ENCODE peak calls at places on chromosomes 13 and 19, in five cellular contexts. R, A, E, J and B are unnamed samples.

GRCh38 chr13:63012016-63012415 is 1596.4 kb upstream of the PCDH20 start:
- DNase-seq in A (peak), R (no peak), J (no peak), E (no peak), B (no peak)

GRCh38 chr19:12766051-12766521 is 9.3 kb downstream of the HOOK2 start:
- DNase-seq in R (no peak), E (no peak), A (peak), J (peak), B (peak)

GRCh38 chr19:49684251-49684982 is 5.0 kb upstream of the ADM5 start:
- DNase-seq in J (peak), R (no peak), A (no peak), E (no peak), B (no peak)

GRCh38 chr19:14081797-14082674 is 3.5 kb downstream of the C19orf67 start:
- DNase-seq in R (no peak), A (no peak), E (peak), J (no peak), B (no peak)

GRCh38 chr13:77330009-77330471 is 3.1 kb upstream of the MYCBP2 start:
- DNase-seq in J (no peak), A (peak), E (no peak), R (peak), B (no peak)

GRCh38 chr19:30649149-30649548 is 277.0 kb downstream of the ZNF536 start:
- DNase-seq in J (no peak), R (no peak), A (no peak), E (no peak), B (no peak)

GRCh38 chr19:21128901-21129698 is 12.7 kb upstream of the ZNF431 start:
- DNase-seq in J (no peak), A (no peak), R (peak), E (no peak), B (no peak)

GRCh38 chr13:27080018-27080948 is 91.3 kb downstream of the USP12 start:
- DNase-seq in E (no peak), A (no peak), J (no peak), R (no peak), B (no peak)

GRCh38 chr19:1512671-1513491 is at the start of gene ADAMTSL5:
- DNase-seq in R (peak), J (peak), A (peak), E (no peak), B (no peak)

GRCh38 chr19:40650749-40651305 is 39.6 kb downstream of the NUMBL start:
- DNase-seq in R (peak), J (no peak), E (no peak), A (peak), B (no peak)

GRCh38 chr13:102620512-102620911 is 23.7 kb downstream of the TPP2 start:
- DNase-seq in A (no peak), J (no peak), R (no peak), E (no peak), B (no peak)

GRCh38 chr13:89746554-89746953 is 1600.9 kb upstream of the MIR17HG start:
- DNase-seq in A (no peak), J (no peak), R (peak), E (no peak), B (no peak)

GRCh38 chr13:72527333-72527732 is 200.1 kb downstream of the MZT1 start:
- DNase-seq in R (no peak), A (no peak), J (no peak), E (no peak), B (no peak)

GRCh38 chr19:13441810-13442512 is 64.3 kb downstream of the CACNA1A start:
- DNase-seq in E (no peak), J (peak), A (peak), R (peak), B (no peak)

GRCh38 chr13:51397262-51397933 is 55.4 kb downstream of the INTS6 start:
- DNase-seq in A (peak), E (no peak), R (peak), J (peak), B (no peak)

GRCh38 chr13:25632166-25632888 is 260.6 kb downstream of the ATP8A2 start:
- DNase-seq in A (no peak), J (no peak), R (no peak), E (no peak), B (no peak)

GRCh38 chr13:113401452-113402415 is 37.8 kb upstream of the GRTP1 start:
- DNase-seq in A (no peak), J (no peak), R (no peak), E (no peak), B (no peak)

GRCh38 chr13:35086667-35087066 is 144.6 kb downstream of the NBEA start:
- DNase-seq in J (no peak), R (no peak), E (no peak), A (no peak), B (no peak)

GRCh38 chr13:57408312-57408711 is 223.2 kb upstream of the PCDH17 start:
- DNase-seq in A (no peak), R (no peak), E (no peak), J (no peak), B (no peak)

GRCh38 chr13:41562083-41562482 is 104.7 kb downstream of the RGCC start:
- DNase-seq in E (no peak), R (peak), A (peak), J (no peak), B (no peak)

GRCh38 chr13:94209110-94209509 is 270.4 kb downstream of the DCT start:
- DNase-seq in J (no peak), E (no peak), A (peak), R (peak), B (no peak)

GRCh38 chr19:35596366-35596999 is 10.5 kb downstream of the PMIS2 start:
- DNase-seq in E (no peak), A (no peak), J (peak), R (peak), B (no peak)

GRCh38 chr19:16445238-16446107 is 26.3 kb downstream of the EPS15L1 start:
- DNase-seq in J (no peak), A (peak), E (no peak), R (no peak), B (no peak)

GRCh38 chr19:1747285-1748114 is 5.8 kb upstream of the ONECUT3 start:
- DNase-seq in E (peak), J (peak), A (peak), R (peak), B (no peak)

GRCh38 chr19:38617764-38618589 is at the start of gene MAP4K1:
- DNase-seq in J (no peak), A (no peak), E (no peak), R (no peak), B (no peak)

GRCh38 chr13:38473305-38473704 is 123.7 kb downstream of the UFM1 start:
- DNase-seq in A (no peak), R (no peak), J (no peak), E (no peak), B (no peak)

GRCh38 chr19:7450243-7451223 is 38.3 kb downstream of the PEX11G start:
- DNase-seq in A (peak), E (peak), R (peak), J (no peak), B (peak)

GRCh38 chr13:72368031-72368430 is 359.4 kb downstream of the MZT1 start:
- DNase-seq in R (no peak), A (no peak), E (no peak), J (no peak), B (no peak)

GRCh38 chr19:2050991-2051770 is at the start of gene MKNK2:
- DNase-seq in J (peak), A (peak), E (no peak), R (peak), B (peak)

GRCh38 chr19:55176116-55176515 is 4.0 kb downstream of the SYT5 start:
- DNase-seq in E (no peak), A (no peak), R (no peak), J (peak), B (no peak)

GRCh38 chr13:24008679-24009078 is 111.4 kb upstream of the C1QTNF9B start:
- DNase-seq in A (no peak), J (no peak), R (peak), E (no peak), B (no peak)

GRCh38 chr13:110340812-110341444 is 33.8 kb downstream of the COL4A2 start:
- DNase-seq in A (peak), J (no peak), R (peak), E (no peak), B (peak)

GRCh38 chr19:39327990-39328705 is 7.5 kb upstream of the LRFN1 start:
- DNase-seq in R (peak), A (peak), J (peak), E (no peak), B (peak)

GRCh38 chr13:110271313-110271712 is 35.6 kb downstream of the COL4A1 start:
- DNase-seq in A (no peak), E (no peak), R (no peak), J (no peak), B (no peak)

GRCh38 chr19:55242517-55242916 is 14.0 kb upstream of the TMEM86B start:
- DNase-seq in E (no peak), J (no peak), A (no peak), R (no peak), B (no peak)

GRCh38 chr19:49677901-49678674 is 1.0 kb downstream of the PRMT1 start:
- DNase-seq in J (peak), A (peak), R (peak), E (no peak), B (no peak)

GRCh38 chr19:28977826-28978225 is 235.1 kb downstream of the UQCRFS1 start:
- DNase-seq in A (no peak), J (no peak), R (no peak), E (no peak), B (no peak)

GRCh38 chr13:63651394-63651793 is 2235.7 kb upstream of the PCDH20 start:
- DNase-seq in A (no peak), E (no peak), J (no peak), R (no peak), B (no peak)

GRCh38 chr13:24076124-24076523 is 84.4 kb upstream of the SPATA13 start:
- DNase-seq in J (peak), R (no peak), A (no peak), E (no peak), B (no peak)

GRCh38 chr13:43800828-43801227 is 14.1 kb upstream of the ENOX1 start:
- DNase-seq in R (no peak), A (no peak), E (no peak), J (no peak), B (no peak)

GRCh38 chr13:43799191-43799590 is 12.4 kb upstream of the ENOX1 start:
- DNase-seq in J (no peak), E (no peak), R (no peak), A (no peak), B (no peak)

GRCh38 chr13:43797869-43798268 is 11.1 kb upstream of the ENOX1 start:
- DNase-seq in J (no peak), R (peak), E (no peak), A (peak), B (no peak)

GRCh38 chr13:43792456-43792855 is 5.7 kb upstream of the ENOX1 start:
- DNase-seq in J (no peak), A (peak), E (no peak), R (peak), B (no peak)

GRCh38 chr13:43797154-43797553 is 10.4 kb upstream of the ENOX1 start:
- DNase-seq in J (no peak), E (no peak), A (no peak), R (no peak), B (no peak)
- H3K27ac ChIP-seq in J (no peak), E (no peak), A (no peak), R (no peak), B (no peak)

GRCh38 chr19:47243364-47243775 is 12.4 kb upstream of the BBC3 start:
- DNase-seq in A (no peak), J (no peak), R (no peak), E (no peak), B (no peak)

GRCh38 chr19:47240561-47240960 is 9.6 kb upstream of the BBC3 start:
- DNase-seq in R (no peak), J (no peak), E (no peak), A (no peak), B (no peak)

GRCh38 chr19:47240996-47241918 is 10.3 kb upstream of the BBC3 start:
- DNase-seq in E (no peak), R (peak), A (peak), J (peak), B (no peak)

GRCh38 chr19:47241919-47242644 is 11.1 kb upstream of the BBC3 start:
- DNase-seq in A (peak), J (peak), E (no peak), R (no peak), B (no peak)

GRCh38 chr19:47243776-47244547 is 12.4 kb upstream of the CCDC9 start:
- DNase-seq in J (peak), R (peak), A (peak), E (no peak), B (peak)
- H3K27ac ChIP-seq in J (peak), R (no peak), A (peak), E (peak), B (peak)

GRCh38 chr13:31159306-31159705 is 2.4 kb downstream of the HSPH1 start:
- DNase-seq in R (no peak), A (no peak), E (no peak), J (no peak), B (no peak)
- H3K27ac ChIP-seq in R (no peak), A (no peak), E (no peak), J (peak), B (no peak)

DNA sequence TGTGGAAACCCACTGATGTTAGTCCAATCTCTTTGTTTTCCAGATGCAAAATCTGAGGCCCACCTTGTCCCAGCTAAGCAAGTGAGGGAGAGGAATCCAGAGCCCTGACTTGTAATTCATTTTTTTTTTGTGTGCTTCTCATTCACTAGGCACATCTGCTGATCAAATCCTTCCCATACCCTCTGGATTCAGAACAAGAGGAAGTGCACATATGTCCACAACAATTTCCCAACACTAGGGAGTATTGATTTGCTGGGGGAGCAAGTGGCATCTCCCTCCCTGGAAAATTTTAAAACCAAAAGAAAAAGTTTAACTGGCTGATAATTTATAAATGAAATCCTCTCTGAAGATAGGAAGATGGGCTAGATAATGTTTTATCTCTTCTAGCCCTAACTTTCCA is 94.6 kb upstream of the RFC3 start:
- DNase-seq in R (peak), A (peak), J (no peak), E (no peak), B (no peak)
- H3K27ac ChIP-seq in R (no peak), A (peak), J (peak), E (peak), B (peak)

DNA sequence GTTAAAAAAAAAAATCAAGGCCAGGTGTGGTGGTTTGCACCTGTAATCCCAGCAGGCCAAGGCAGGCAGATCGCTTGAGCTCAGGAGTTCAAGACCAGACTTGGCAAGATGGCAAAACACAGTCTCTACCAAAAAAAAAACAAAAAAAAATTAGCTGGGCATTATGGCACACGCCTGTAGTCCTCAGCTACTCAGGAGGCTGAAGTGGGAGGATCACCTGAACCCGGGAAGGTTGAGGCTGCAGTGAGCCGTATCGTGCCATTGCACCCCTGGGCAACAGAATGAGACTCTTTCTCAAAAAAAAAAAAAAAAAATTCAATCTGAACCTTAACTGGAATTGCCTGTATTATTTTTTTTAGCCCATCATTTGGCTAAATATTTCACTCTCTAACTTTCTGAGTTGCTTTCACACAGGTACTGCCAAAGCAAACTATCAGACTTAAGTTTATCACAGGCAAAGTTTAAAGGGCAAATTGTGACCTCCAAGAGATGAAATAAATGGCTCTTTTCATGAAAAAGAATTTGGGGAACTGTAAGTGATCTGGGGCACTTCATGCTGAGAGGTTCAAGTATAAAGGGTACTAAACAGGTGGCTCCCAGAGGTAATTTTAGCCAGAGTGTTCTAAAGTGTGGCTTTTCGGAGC is 14.7 kb upstream of the SLC25A30 start:
- DNase-seq in J (no peak), E (no peak), R (no peak), A (no peak), B (no peak)
- H3K27ac ChIP-seq in J (no peak), E (no peak), R (peak), A (no peak), B (no peak)

DNA sequence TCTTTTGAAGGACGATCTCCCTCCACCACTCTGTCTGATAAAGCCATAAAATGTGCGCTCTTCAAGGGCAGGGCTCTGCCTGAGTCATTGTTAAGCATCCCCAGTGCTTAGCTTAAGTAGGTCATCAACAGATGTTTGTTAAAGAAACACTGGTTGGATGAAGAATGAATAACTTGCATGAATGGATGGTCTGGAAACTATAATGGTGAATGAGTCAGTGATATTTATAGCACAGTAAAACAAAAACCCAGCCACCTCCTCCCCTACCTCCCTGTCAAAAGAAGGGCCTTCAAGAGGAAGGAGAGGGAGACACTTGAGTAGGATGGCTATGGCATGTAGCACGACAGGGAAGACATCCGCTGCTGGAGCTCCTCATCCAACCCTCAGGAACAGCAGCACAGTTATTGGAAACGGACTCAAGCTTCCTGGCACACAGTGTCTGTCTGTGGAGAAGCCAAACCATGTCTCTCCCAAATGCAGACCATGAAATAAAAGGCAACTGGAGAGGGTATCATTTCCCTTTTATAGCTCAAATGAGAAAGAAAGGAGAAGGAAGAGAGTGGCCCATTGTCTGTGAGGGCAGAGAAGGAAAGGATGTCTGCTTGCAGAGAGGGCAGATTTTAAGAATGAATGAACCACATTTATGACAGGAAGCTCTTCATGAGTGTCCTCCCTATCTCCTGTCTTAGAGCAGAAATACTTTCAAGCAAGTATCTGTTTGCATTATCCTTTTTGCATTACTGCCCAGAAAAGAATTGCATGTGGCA is 183.4 kb upstream of the UBL3 start:
- DNase-seq in J (peak), A (peak), E (peak), R (peak), B (no peak)
- H3K27ac ChIP-seq in J (no peak), A (peak), E (no peak), R (no peak), B (no peak)

GRCh38 chr19:18388328-18389094 is 2.6 kb downstream of the GDF15 start:
- DNase-seq in A (peak), J (peak), E (no peak), R (peak), B (peak)

GRCh38 chr19:18385359-18385674 is 641 bp upstream of the GDF15 start:
- DNase-seq in J (no peak), A (no peak), E (no peak), R (no peak), B (no peak)

GRCh38 chr19:18387395-18387794 is 1.4 kb downstream of the GDF15 start:
- DNase-seq in E (no peak), R (no peak), A (peak), J (no peak), B (no peak)

GRCh38 chr19:18385675-18386542 is at the start of gene GDF15:
- DNase-seq in R (peak), J (peak), A (peak), E (no peak), B (no peak)

GRCh38 chr19:18386543-18387251 is 739 bp downstream of the GDF15 start:
- DNase-seq in J (peak), E (no peak), A (peak), R (peak), B (no peak)
- H3K27ac ChIP-seq in J (peak), E (peak), A (peak), R (no peak), B (peak)

GRCh38 chr19:51948979-51949378 is 21.7 kb downstream of the ZNF613 start:
- DNase-seq in E (no peak), A (peak), J (no peak), R (peak), B (no peak)
- H3K27ac ChIP-seq in E (no peak), A (no peak), J (no peak), R (no peak), B (no peak)